ENCODE peak calls at places on chromosomes 7 and 10, in nine cellular contexts. Y is fibroblast of lung, U is lower lobe of right lung, J is AG04450, O is SJSA1, N is breast epithelium, H is astrocyte, K is BJ, Z is adipocyte. Q is an unnamed sample.

GRCh38 chr10:22573820-22574569 is 140.4 kb downstream of the PIP4K2A start:
- DNase-seq in Y (peak; percentile 58), U (no peak), J (no peak), O (peak; percentile 28), N (no peak), H (no peak), K (no peak), Z (peak; percentile 54), Q (no peak)

GRCh38 chr10:117365612-117366011 is 9.6 kb downstream of the PDZD8 start:
- DNase-seq in Y (no peak), U (no peak), J (no peak), O (no peak), N (no peak), H (no peak), K (no peak), Z (no peak), Q (no peak)

GRCh38 chr10:132240156-132240555 is 53.4 kb downstream of the DPYSL4 start:
- DNase-seq in Y (no peak), U (no peak), J (no peak), O (no peak), N (no peak), H (no peak), K (no peak), Z (no peak), Q (no peak)

GRCh38 chr7:55073051-55073511 is 54.3 kb downstream of the EGFR start:
- DNase-seq in Y (peak; percentile 42), U (no peak), J (no peak), O (peak; percentile 60), N (no peak), H (peak; percentile 77), K (no peak), Z (peak; percentile 82), Q (no peak)

GRCh38 chr7:133674079-133674478 is 421.2 kb downstream of the EXOC4 start:
- DNase-seq in Y (no peak), U (no peak), J (no peak), O (no peak), N (no peak), H (no peak), K (no peak), Z (no peak), Q (no peak)

GRCh38 chr10:132283604-132284382 is 24.0 kb downstream of the STK32C start:
- DNase-seq in Y (no peak), U (peak; percentile 39), J (no peak), O (no peak), N (no peak), H (no peak), K (no peak), Z (no peak), Q (no peak)

GRCh38 chr7:108358553-108358952 is 97.7 kb downstream of the NRCAM start:
- DNase-seq in Y (peak; percentile 90), U (no peak), J (peak; percentile 6), O (peak; percentile 79), N (no peak), H (peak; percentile 91), K (peak; percentile 64), Z (peak; percentile 70), Q (peak; percentile 84)

GRCh38 chr10:103736763-103737162 is 118.6 kb downstream of the SH3PXD2A start:
- DNase-seq in Y (no peak), U (no peak), J (no peak), O (no peak), N (no peak), H (no peak), K (no peak), Z (no peak), Q (no peak)

GRCh38 chr7:121038717-121039509 is 50.4 kb downstream of the CPED1 start:
- DNase-seq in Y (no peak), U (no peak), J (no peak), O (no peak), N (no peak), H (no peak), K (no peak), Z (no peak), Q (no peak)

GRCh38 chr10:134205-134742 is 981 bp upstream of the ZMYND11 start:
- DNase-seq in Y (peak; percentile 20), U (no peak), J (no peak), O (peak; percentile 56), N (no peak), H (no peak), K (no peak), Z (no peak), Q (no peak)

GRCh38 chr7:158133515-158134271 is 453.9 kb downstream of the PTPRN2 start:
- DNase-seq in Y (no peak), U (no peak), J (no peak), O (no peak), N (no peak), H (no peak), K (no peak), Z (no peak), Q (no peak)
- H3K4me3 ChIP-seq in Y (no peak overlapping the region), U (no peak overlapping the region), J (no peak overlapping the region), O (no peak overlapping the region), N (no peak overlapping the region), H (no peak overlapping the region), K (no peak overlapping the region), Z (no peak overlapping the region), Q (no peak overlapping the region)

GRCh38 chr7:103989785-103990775 is 622 bp upstream of the RELN start:
- DNase-seq in Y (peak; percentile 49), U (no peak), J (no peak), O (peak; percentile 13), N (no peak), H (peak; percentile 23), K (no peak), Z (peak; percentile 33), Q (no peak)
- H3K4me3 ChIP-seq in Y (peak overlapping the region; percentile 48), U (peak overlapping the region; percentile 50), J (peak overlapping the region; percentile 59), O (peak overlapping the region; percentile 19), N (peak overlapping the region; percentile 80), H (peak overlapping the region; percentile 69), K (peak overlapping the region; percentile 39), Z (peak overlapping the region; percentile 83), Q (peak overlapping the region; percentile 45)

GRCh38 chr10:113037222-113037621 is 87.2 kb downstream of the TCF7L2 start:
- DNase-seq in Y (no peak), U (no peak), J (no peak), O (no peak), N (no peak), H (no peak), K (no peak), Z (peak; percentile 49), Q (no peak)
- H3K4me3 ChIP-seq in Y (no peak overlapping the region), U (no peak overlapping the region), J (no peak overlapping the region), O (no peak overlapping the region), N (no peak overlapping the region), H (no peak overlapping the region), K (no peak overlapping the region), Z (no peak overlapping the region), Q (no peak overlapping the region)

DNA sequence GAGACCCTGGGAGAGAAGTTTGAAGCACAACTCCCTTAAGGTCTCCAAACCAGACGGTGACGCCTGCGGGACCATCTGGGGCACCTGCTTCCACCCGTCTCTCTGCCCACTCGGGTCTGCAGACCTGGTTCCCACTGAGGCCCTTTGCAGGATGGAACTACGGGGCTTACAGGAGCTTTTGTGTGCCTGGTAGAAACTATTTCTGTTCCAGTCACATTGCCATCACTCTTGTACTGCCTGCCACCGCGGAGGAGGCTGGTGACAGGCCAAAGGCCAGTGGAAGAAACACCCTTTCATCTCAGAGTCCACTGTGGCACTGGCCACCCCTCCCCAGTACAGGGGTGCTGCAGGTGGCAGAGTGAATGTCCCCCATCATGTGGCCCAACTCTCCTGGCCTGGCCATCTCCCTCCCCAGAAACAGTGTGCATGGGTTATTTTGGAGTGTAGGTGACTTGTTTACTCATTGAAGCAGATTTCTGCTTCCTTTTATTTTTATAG is 10.8 kb downstream of the SERPINE1 start:
- DNase-seq in Y (no peak), U (no peak), J (no peak), O (no peak), N (no peak), H (no peak), K (no peak), Z (no peak), Q (no peak)
- H3K4me3 ChIP-seq in Y (no peak overlapping the region), U (no peak overlapping the region), J (no peak overlapping the region), O (no peak overlapping the region), N (peak overlapping the region; percentile 45), H (no peak overlapping the region), K (no peak overlapping the region), Z (peak overlapping the region; percentile 41), Q (no peak overlapping the region)

DNA sequence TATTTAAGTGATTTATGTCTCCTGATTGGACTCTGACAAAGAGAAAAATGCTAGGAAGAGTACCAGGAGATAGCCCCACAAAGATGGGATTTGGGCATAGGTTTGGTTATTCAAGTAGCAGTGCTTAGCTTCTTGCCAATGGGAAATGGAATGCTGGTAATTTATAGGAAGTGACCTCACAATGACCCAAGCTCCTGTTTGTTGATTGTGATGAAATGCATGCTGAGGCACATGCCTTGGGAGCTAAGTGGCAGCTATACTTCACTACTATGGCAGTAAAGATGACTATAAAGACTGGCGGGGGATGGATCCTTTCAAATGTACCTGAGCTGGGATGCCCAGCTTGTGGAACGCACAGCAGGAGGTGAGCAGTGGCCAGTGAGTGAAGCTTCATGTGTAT is 153.8 kb downstream of the ZNF22 start:
- DNase-seq in Y (peak; percentile 24), U (no peak), J (no peak), O (no peak), N (no peak), H (no peak), K (no peak), Z (no peak), Q (peak; percentile 3)
- H3K4me3 ChIP-seq in Y (no peak overlapping the region), U (no peak overlapping the region), J (no peak overlapping the region), O (no peak overlapping the region), N (no peak overlapping the region), H (no peak overlapping the region), K (no peak overlapping the region), Z (no peak overlapping the region), Q (no peak overlapping the region)

DNA sequence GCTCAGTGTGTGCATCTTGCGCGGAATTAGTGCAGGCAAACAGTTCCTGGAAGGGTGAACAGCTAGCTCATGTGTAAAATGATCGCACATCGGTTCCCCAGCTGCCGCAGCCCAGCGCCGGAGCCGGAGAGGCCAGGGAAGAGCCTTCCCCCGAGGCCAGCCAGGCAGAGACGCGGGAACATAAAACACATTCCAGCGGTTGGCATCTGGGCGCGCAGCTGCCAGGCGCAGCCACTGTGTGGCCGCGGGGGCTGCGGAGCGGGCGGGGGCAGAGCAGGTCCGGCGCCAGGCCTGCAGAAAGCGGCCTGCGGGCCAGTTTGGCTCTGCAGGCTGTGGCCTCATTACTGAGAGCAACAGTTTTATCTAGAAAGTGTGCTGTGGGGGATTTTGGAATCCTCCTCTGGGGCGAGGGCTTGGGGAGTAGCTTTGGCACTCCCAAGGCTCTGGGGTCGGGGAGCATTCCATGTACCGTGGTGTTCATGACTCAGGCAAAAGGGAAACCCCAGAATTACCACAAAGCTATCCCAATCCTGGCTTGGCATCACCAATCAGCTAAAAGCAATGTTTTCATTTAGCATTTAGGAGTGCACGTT is 74.3 kb downstream of the SAMD9 start:
- DNase-seq in Y (peak; percentile 73), U (no peak), J (peak; percentile 79), O (peak; percentile 83), N (no peak), H (peak; percentile 93), K (peak; percentile 48), Z (peak; percentile 91), Q (peak; percentile 76)
- H3K4me3 ChIP-seq in Y (peak overlapping the region; percentile 13), U (peak overlapping the region; percentile 30), J (peak overlapping the region; percentile 41), O (peak overlapping the region; percentile 16), N (peak overlapping the region; percentile 60), H (peak overlapping the region; percentile 42), K (peak overlapping the region; percentile 27), Z (peak overlapping the region; percentile 75), Q (peak overlapping the region; percentile 32)